ENCODE peak calls at places on chromosomes 4 and X, in ten cellular contexts. One of them, this sample, is unnamed.

GRCh38 chr4:47913328-47913727 is 1.1 kb downstream of the NFXL1 start:
- DNase-seq in HT1080: peak
- DNase-seq in HEK293T: no peak
- DNase-seq in HFF-Myc: no peak
- DNase-seq in MCF 10A: peak
- DNase-seq in T-cell: no peak
- DNase-seq in breast epithelium: no peak
- DNase-seq in stimulated activated CD8-positive, alpha-beta memory T cell treated with anti-CD3 and anti-CD28 coated beads, Interleukin-4, amount 100 ng/mL, for 1 hour: no peak
- DNase-seq in AG04450: no peak
- DNase-seq in right atrium auricular region: no peak
- DNase-seq in this sample: no peak

GRCh38 chrX:139932077-139932900 is 564 bp downstream of the ATP11C start:
- DNase-seq in HT1080: no peak
- DNase-seq in HEK293T: peak
- DNase-seq in HFF-Myc: no peak
- DNase-seq in MCF 10A: peak
- DNase-seq in T-cell: peak
- DNase-seq in breast epithelium: no peak
- DNase-seq in stimulated activated CD8-positive, alpha-beta memory T cell treated with anti-CD3 and anti-CD28 coated beads, Interleukin-4, amount 100 ng/mL, for 1 hour: peak
- DNase-seq in AG04450: no peak
- DNase-seq in right atrium auricular region: no peak
- DNase-seq in this sample: no peak

GRCh38 chrX:1681439-1681838 is 66.6 kb downstream of the ASMT start:
- DNase-seq in HT1080: no peak
- DNase-seq in HEK293T: no peak
- DNase-seq in HFF-Myc: no peak
- DNase-seq in MCF 10A: no peak
- DNase-seq in T-cell: no peak
- DNase-seq in breast epithelium: no peak
- DNase-seq in stimulated activated CD8-positive, alpha-beta memory T cell treated with anti-CD3 and anti-CD28 coated beads, Interleukin-4, amount 100 ng/mL, for 1 hour: no peak
- DNase-seq in AG04450: no peak
- DNase-seq in right atrium auricular region: no peak
- DNase-seq in this sample: no peak

GRCh38 chr4:2535386-2536192 is 858 bp upstream of the FAM193A start:
- DNase-seq in HT1080: no peak
- DNase-seq in HEK293T: peak
- DNase-seq in HFF-Myc: no peak
- DNase-seq in MCF 10A: no peak
- DNase-seq in T-cell: peak
- DNase-seq in breast epithelium: peak
- DNase-seq in stimulated activated CD8-positive, alpha-beta memory T cell treated with anti-CD3 and anti-CD28 coated beads, Interleukin-4, amount 100 ng/mL, for 1 hour: peak
- DNase-seq in AG04450: no peak
- DNase-seq in right atrium auricular region: peak
- DNase-seq in this sample: no peak

GRCh38 chr4:163866728-163867313 is 372.3 kb downstream of the TMA16 start:
- DNase-seq in HT1080: peak
- DNase-seq in HEK293T: no peak
- DNase-seq in HFF-Myc: no peak
- DNase-seq in MCF 10A: peak
- DNase-seq in T-cell: no peak
- DNase-seq in breast epithelium: no peak
- DNase-seq in stimulated activated CD8-positive, alpha-beta memory T cell treated with anti-CD3 and anti-CD28 coated beads, Interleukin-4, amount 100 ng/mL, for 1 hour: no peak
- DNase-seq in AG04450: peak
- DNase-seq in right atrium auricular region: no peak
- DNase-seq in this sample: no peak

GRCh38 chr4:184812651-184813181 is 13.1 kb downstream of the ACSL1 start:
- DNase-seq in HT1080: no peak
- DNase-seq in HEK293T: no peak
- DNase-seq in HFF-Myc: no peak
- DNase-seq in MCF 10A: peak
- DNase-seq in T-cell: no peak
- DNase-seq in breast epithelium: no peak
- DNase-seq in stimulated activated CD8-positive, alpha-beta memory T cell treated with anti-CD3 and anti-CD28 coated beads, Interleukin-4, amount 100 ng/mL, for 1 hour: no peak
- DNase-seq in AG04450: no peak
- DNase-seq in right atrium auricular region: no peak
- DNase-seq in this sample: no peak

GRCh38 chrX:1181131-1181530 is 31.3 kb downstream of the CRLF2 start:
- DNase-seq in HT1080: no peak
- DNase-seq in HEK293T: no peak
- DNase-seq in HFF-Myc: no peak
- DNase-seq in MCF 10A: no peak
- DNase-seq in T-cell: no peak
- DNase-seq in breast epithelium: no peak
- DNase-seq in stimulated activated CD8-positive, alpha-beta memory T cell treated with anti-CD3 and anti-CD28 coated beads, Interleukin-4, amount 100 ng/mL, for 1 hour: no peak
- DNase-seq in AG04450: no peak
- DNase-seq in right atrium auricular region: no peak
- DNase-seq in this sample: no peak

GRCh38 chr4:169256101-169256612 is 14.6 kb downstream of the SH3RF1 start:
- DNase-seq in HT1080: peak
- DNase-seq in HEK293T: no peak
- DNase-seq in HFF-Myc: no peak
- DNase-seq in MCF 10A: no peak
- DNase-seq in T-cell: no peak
- DNase-seq in breast epithelium: no peak
- DNase-seq in stimulated activated CD8-positive, alpha-beta memory T cell treated with anti-CD3 and anti-CD28 coated beads, Interleukin-4, amount 100 ng/mL, for 1 hour: no peak
- DNase-seq in AG04450: no peak
- DNase-seq in right atrium auricular region: no peak
- DNase-seq in this sample: no peak

GRCh38 chr4:185265942-185266341 is 56.5 kb downstream of the SNX25 start:
- DNase-seq in HT1080: peak
- DNase-seq in HEK293T: no peak
- DNase-seq in HFF-Myc: peak
- DNase-seq in MCF 10A: no peak
- DNase-seq in T-cell: no peak
- DNase-seq in breast epithelium: no peak
- DNase-seq in stimulated activated CD8-positive, alpha-beta memory T cell treated with anti-CD3 and anti-CD28 coated beads, Interleukin-4, amount 100 ng/mL, for 1 hour: no peak
- DNase-seq in AG04450: peak
- DNase-seq in right atrium auricular region: no peak
- DNase-seq in this sample: no peak

GRCh38 chr4:26779674-26780073 is 81.0 kb upstream of the STIM2 start:
- DNase-seq in HT1080: peak
- DNase-seq in HEK293T: no peak
- DNase-seq in HFF-Myc: no peak
- DNase-seq in MCF 10A: peak
- DNase-seq in T-cell: no peak
- DNase-seq in breast epithelium: peak
- DNase-seq in stimulated activated CD8-positive, alpha-beta memory T cell treated with anti-CD3 and anti-CD28 coated beads, Interleukin-4, amount 100 ng/mL, for 1 hour: no peak
- DNase-seq in AG04450: no peak
- DNase-seq in right atrium auricular region: no peak
- DNase-seq in this sample: no peak

GRCh38 chr4:155371432-155372043 is 5.2 kb downstream of the MAP9 start:
- DNase-seq in HT1080: peak
- DNase-seq in HEK293T: no peak
- DNase-seq in HFF-Myc: no peak
- DNase-seq in MCF 10A: peak
- DNase-seq in T-cell: no peak
- DNase-seq in breast epithelium: no peak
- DNase-seq in stimulated activated CD8-positive, alpha-beta memory T cell treated with anti-CD3 and anti-CD28 coated beads, Interleukin-4, amount 100 ng/mL, for 1 hour: no peak
- DNase-seq in AG04450: no peak
- DNase-seq in right atrium auricular region: no peak
- DNase-seq in this sample: no peak

GRCh38 chr4:55079451-55080173 is 45.8 kb downstream of the KDR start:
- DNase-seq in HT1080: no peak
- DNase-seq in HEK293T: no peak
- DNase-seq in HFF-Myc: no peak
- DNase-seq in MCF 10A: no peak
- DNase-seq in T-cell: no peak
- DNase-seq in breast epithelium: no peak
- DNase-seq in stimulated activated CD8-positive, alpha-beta memory T cell treated with anti-CD3 and anti-CD28 coated beads, Interleukin-4, amount 100 ng/mL, for 1 hour: no peak
- DNase-seq in AG04450: no peak
- DNase-seq in right atrium auricular region: no peak
- DNase-seq in this sample: no peak

GRCh38 chr4:131584587-131584986 is 1564.5 kb upstream of the PCDH10 start:
- DNase-seq in HT1080: peak
- DNase-seq in HEK293T: no peak
- DNase-seq in HFF-Myc: no peak
- DNase-seq in MCF 10A: peak
- DNase-seq in T-cell: no peak
- DNase-seq in breast epithelium: no peak
- DNase-seq in stimulated activated CD8-positive, alpha-beta memory T cell treated with anti-CD3 and anti-CD28 coated beads, Interleukin-4, amount 100 ng/mL, for 1 hour: no peak
- DNase-seq in AG04450: no peak
- DNase-seq in right atrium auricular region: no peak
- DNase-seq in this sample: no peak

GRCh38 chr4:41349021-41349420 is 92.3 kb downstream of the UCHL1 start:
- DNase-seq in HT1080: no peak
- DNase-seq in HEK293T: no peak
- DNase-seq in HFF-Myc: no peak
- DNase-seq in MCF 10A: no peak
- DNase-seq in T-cell: no peak
- DNase-seq in breast epithelium: no peak
- DNase-seq in stimulated activated CD8-positive, alpha-beta memory T cell treated with anti-CD3 and anti-CD28 coated beads, Interleukin-4, amount 100 ng/mL, for 1 hour: no peak
- DNase-seq in AG04450: no peak
- DNase-seq in right atrium auricular region: no peak
- DNase-seq in this sample: no peak

GRCh38 chrX:106467422-106467821 is 144.4 kb upstream of the RADX start:
- DNase-seq in HT1080: no peak
- DNase-seq in HEK293T: no peak
- DNase-seq in HFF-Myc: no peak
- DNase-seq in MCF 10A: no peak
- DNase-seq in T-cell: no peak
- DNase-seq in breast epithelium: no peak
- DNase-seq in stimulated activated CD8-positive, alpha-beta memory T cell treated with anti-CD3 and anti-CD28 coated beads, Interleukin-4, amount 100 ng/mL, for 1 hour: no peak
- DNase-seq in AG04450: no peak
- DNase-seq in right atrium auricular region: no peak
- DNase-seq in this sample: no peak

GRCh38 chr4:73902038-73902637 is 32.9 kb downstream of the CXCL1 start:
- DNase-seq in HT1080: peak
- DNase-seq in HEK293T: no peak
- DNase-seq in HFF-Myc: no peak
- DNase-seq in MCF 10A: no peak
- DNase-seq in T-cell: no peak
- DNase-seq in breast epithelium: no peak
- DNase-seq in stimulated activated CD8-positive, alpha-beta memory T cell treated with anti-CD3 and anti-CD28 coated beads, Interleukin-4, amount 100 ng/mL, for 1 hour: no peak
- DNase-seq in AG04450: no peak
- DNase-seq in right atrium auricular region: no peak
- DNase-seq in this sample: no peak

GRCh38 chr4:76203541-76203940 is 10.1 kb downstream of the SCARB2 start:
- DNase-seq in HT1080: no peak
- DNase-seq in HEK293T: no peak
- DNase-seq in HFF-Myc: no peak
- DNase-seq in MCF 10A: no peak
- DNase-seq in T-cell: no peak
- DNase-seq in breast epithelium: no peak
- DNase-seq in stimulated activated CD8-positive, alpha-beta memory T cell treated with anti-CD3 and anti-CD28 coated beads, Interleukin-4, amount 100 ng/mL, for 1 hour: no peak
- DNase-seq in AG04450: no peak
- DNase-seq in right atrium auricular region: no peak
- DNase-seq in this sample: no peak

GRCh38 chrX:154505726-154506125 is 10.3 kb downstream of the FAM3A start:
- DNase-seq in HT1080: peak
- DNase-seq in HEK293T: no peak
- DNase-seq in HFF-Myc: no peak
- DNase-seq in MCF 10A: peak
- DNase-seq in T-cell: no peak
- DNase-seq in breast epithelium: no peak
- DNase-seq in stimulated activated CD8-positive, alpha-beta memory T cell treated with anti-CD3 and anti-CD28 coated beads, Interleukin-4, amount 100 ng/mL, for 1 hour: no peak
- DNase-seq in AG04450: no peak
- DNase-seq in right atrium auricular region: no peak
- DNase-seq in this sample: no peak

GRCh38 chr4:152535236-152535902 is 523 bp downstream of the FBXW7 start:
- DNase-seq in HT1080: no peak
- DNase-seq in HEK293T: peak
- DNase-seq in HFF-Myc: no peak
- DNase-seq in MCF 10A: no peak
- DNase-seq in T-cell: peak
- DNase-seq in breast epithelium: no peak
- DNase-seq in stimulated activated CD8-positive, alpha-beta memory T cell treated with anti-CD3 and anti-CD28 coated beads, Interleukin-4, amount 100 ng/mL, for 1 hour: peak
- DNase-seq in AG04450: no peak
- DNase-seq in right atrium auricular region: no peak
- DNase-seq in this sample: no peak

GRCh38 chrX:16573781-16574180 is 76.2 kb upstream of the S100G start:
- DNase-seq in HT1080: peak
- DNase-seq in HEK293T: no peak
- DNase-seq in HFF-Myc: no peak
- DNase-seq in MCF 10A: peak
- DNase-seq in T-cell: no peak
- DNase-seq in breast epithelium: no peak
- DNase-seq in stimulated activated CD8-positive, alpha-beta memory T cell treated with anti-CD3 and anti-CD28 coated beads, Interleukin-4, amount 100 ng/mL, for 1 hour: no peak
- DNase-seq in AG04450: no peak
- DNase-seq in right atrium auricular region: no peak
- DNase-seq in this sample: no peak

GRCh38 chr4:109945056-109945455 is 32.4 kb downstream of the EGF start:
- DNase-seq in HT1080: peak
- DNase-seq in HEK293T: no peak
- DNase-seq in HFF-Myc: no peak
- DNase-seq in MCF 10A: peak
- DNase-seq in T-cell: no peak
- DNase-seq in breast epithelium: no peak
- DNase-seq in stimulated activated CD8-positive, alpha-beta memory T cell treated with anti-CD3 and anti-CD28 coated beads, Interleukin-4, amount 100 ng/mL, for 1 hour: no peak
- DNase-seq in AG04450: no peak
- DNase-seq in right atrium auricular region: no peak
- DNase-seq in this sample: no peak

GRCh38 chrX:110852180-110852579 is 56.6 kb upstream of the CHRDL1 start:
- DNase-seq in HT1080: peak
- DNase-seq in HEK293T: peak
- DNase-seq in HFF-Myc: no peak
- DNase-seq in MCF 10A: peak
- DNase-seq in T-cell: no peak
- DNase-seq in breast epithelium: no peak
- DNase-seq in stimulated activated CD8-positive, alpha-beta memory T cell treated with anti-CD3 and anti-CD28 coated beads, Interleukin-4, amount 100 ng/mL, for 1 hour: no peak
- DNase-seq in AG04450: no peak
- DNase-seq in right atrium auricular region: no peak
- DNase-seq in this sample: no peak

GRCh38 chrX:10681167-10681566 is 60.8 kb upstream of the MID1 start:
- DNase-seq in HT1080: no peak
- DNase-seq in HEK293T: no peak
- DNase-seq in HFF-Myc: no peak
- DNase-seq in MCF 10A: no peak
- DNase-seq in T-cell: no peak
- DNase-seq in breast epithelium: no peak
- DNase-seq in stimulated activated CD8-positive, alpha-beta memory T cell treated with anti-CD3 and anti-CD28 coated beads, Interleukin-4, amount 100 ng/mL, for 1 hour: no peak
- DNase-seq in AG04450: no peak
- DNase-seq in right atrium auricular region: no peak
- DNase-seq in this sample: no peak

GRCh38 chr4:56655209-56655626 is 25.9 kb downstream of the HOPX start:
- DNase-seq in HT1080: no peak
- DNase-seq in HEK293T: peak
- DNase-seq in HFF-Myc: no peak
- DNase-seq in MCF 10A: no peak
- DNase-seq in T-cell: peak
- DNase-seq in breast epithelium: no peak
- DNase-seq in stimulated activated CD8-positive, alpha-beta memory T cell treated with anti-CD3 and anti-CD28 coated beads, Interleukin-4, amount 100 ng/mL, for 1 hour: no peak
- DNase-seq in AG04450: no peak
- DNase-seq in right atrium auricular region: no peak
- DNase-seq in this sample: no peak

GRCh38 chr4:130395871-130396270 is 1299.9 kb downstream of the C4orf33 start:
- DNase-seq in HT1080: peak
- DNase-seq in HEK293T: no peak
- DNase-seq in HFF-Myc: no peak
- DNase-seq in MCF 10A: peak
- DNase-seq in T-cell: no peak
- DNase-seq in breast epithelium: no peak
- DNase-seq in stimulated activated CD8-positive, alpha-beta memory T cell treated with anti-CD3 and anti-CD28 coated beads, Interleukin-4, amount 100 ng/mL, for 1 hour: no peak
- DNase-seq in AG04450: peak
- DNase-seq in right atrium auricular region: no peak
- DNase-seq in this sample: peak

GRCh38 chr4:22190855-22191254 is 242.3 kb upstream of the KCNIP4 start:
- DNase-seq in HT1080: peak
- DNase-seq in HEK293T: no peak
- DNase-seq in HFF-Myc: peak
- DNase-seq in MCF 10A: peak
- DNase-seq in T-cell: no peak
- DNase-seq in breast epithelium: no peak
- DNase-seq in stimulated activated CD8-positive, alpha-beta memory T cell treated with anti-CD3 and anti-CD28 coated beads, Interleukin-4, amount 100 ng/mL, for 1 hour: no peak
- DNase-seq in AG04450: peak
- DNase-seq in right atrium auricular region: no peak
- DNase-seq in this sample: no peak

GRCh38 chrX:69070949-69071650 is 94.2 kb downstream of the PJA1 start:
- DNase-seq in HT1080: no peak
- DNase-seq in HEK293T: no peak
- DNase-seq in HFF-Myc: no peak
- DNase-seq in MCF 10A: no peak
- DNase-seq in T-cell: no peak
- DNase-seq in breast epithelium: no peak
- DNase-seq in stimulated activated CD8-positive, alpha-beta memory T cell treated with anti-CD3 and anti-CD28 coated beads, Interleukin-4, amount 100 ng/mL, for 1 hour: no peak
- DNase-seq in AG04450: no peak
- DNase-seq in right atrium auricular region: peak
- DNase-seq in this sample: no peak

GRCh38 chrX:150525061-150525919 is 43.1 kb upstream of the MTM1 start:
- DNase-seq in HT1080: no peak
- DNase-seq in HEK293T: no peak
- DNase-seq in HFF-Myc: no peak
- DNase-seq in MCF 10A: no peak
- DNase-seq in T-cell: no peak
- DNase-seq in breast epithelium: peak
- DNase-seq in stimulated activated CD8-positive, alpha-beta memory T cell treated with anti-CD3 and anti-CD28 coated beads, Interleukin-4, amount 100 ng/mL, for 1 hour: no peak
- DNase-seq in AG04450: no peak
- DNase-seq in right atrium auricular region: no peak
- DNase-seq in this sample: no peak